ENCODE peak calls at places on chromosomes 3 and 15, in seven cellular contexts. N is SK-N-MC; Y is naive thymus-derived CD8-positive, alpha-beta T cell; S is hepatic stellate cell; E is NCI-H460; G is HFF-Myc; B is AG09319. M is an unnamed sample.

GRCh38 chr15:67943961-67944674 is 104.3 kb upstream of the RNU6-1 start:
- DNase-seq in S (no peak), E (no peak), G (no peak), Y (no peak), B (no peak), N (no peak), M (no peak)

GRCh38 chr3:127822836-127823589 is 698 bp upstream of the MGLL start:
- DNase-seq in G (no peak), E (no peak), B (no peak), N (no peak), S (peak; percentile 59), Y (no peak), M (no peak)

GRCh38 chr3:196498297-196498696 is 5.3 kb downstream of the RNF168 start:
- DNase-seq in N (no peak), E (no peak), Y (no peak), S (no peak), B (no peak), G (no peak), M (no peak)

GRCh38 chr3:50161320-50161719 is 6.2 kb downstream of the SEMA3F start:
- DNase-seq in Y (no peak), E (no peak), N (no peak), S (no peak), G (no peak), B (no peak), M (no peak)

GRCh38 chr15:39413558-39413957 is 167.3 kb upstream of the THBS1 start:
- DNase-seq in S (no peak), B (no peak), Y (no peak), N (no peak), E (no peak), G (no peak), M (no peak)

GRCh38 chr3:59133350-59133749 is 83.5 kb upstream of the CFAP20DC start:
- DNase-seq in G (no peak), B (no peak), E (no peak), Y (no peak), N (no peak), S (peak; percentile 41), M (no peak)

GRCh38 chr15:66943456-66944095 is 121.8 kb upstream of the SMAD3 start:
- DNase-seq in G (no peak), N (no peak), Y (no peak), S (no peak), B (no peak), E (peak; percentile 25), M (no peak)

GRCh38 chr3:123657111-123657510 is 72.3 kb upstream of the HACD2 start:
- DNase-seq in S (no peak), E (no peak), B (no peak), Y (no peak), G (no peak), N (no peak), M (no peak)

GRCh38 chr15:64905119-64905831 is 6.4 kb upstream of the ANKDD1A start:
- DNase-seq in B (peak; percentile 31), S (peak; percentile 83), G (no peak), E (peak; percentile 55), N (no peak), Y (peak; percentile 78), M (peak; percentile 91)

GRCh38 chr15:68620721-68621528 is 42.1 kb downstream of the CORO2B start:
- DNase-seq in N (peak; percentile 75), G (peak; percentile 76), B (peak; percentile 97), E (no peak), S (peak; percentile 89), Y (no peak), M (peak; percentile 85)

GRCh38 chr3:193780810-193781472 is 187.9 kb downstream of the OPA1 start:
- DNase-seq in S (peak; percentile 84), Y (no peak), G (peak; percentile 64), E (peak; percentile 40), B (peak; percentile 35), N (no peak), M (peak; percentile 87)